ENCODE peak calls at places on chromosomes 5 and 9, in five cellular contexts. L is HCT116, I is K562, A is HepG2, Y is H1. Q is an unnamed sample.

GRCh38 chr5:150082889-150083288 is 3.5 kb downstream of the CSF1R start:
- DNase-seq in A (no peak), L (no peak), Y (no peak), I (no peak), Q (no peak)

GRCh38 chr5:1558945-1559344 is 35.2 kb upstream of the LPCAT1 start:
- DNase-seq in I (no peak), L (no peak), A (no peak), Y (no peak), Q (no peak)

GRCh38 chr9:29437515-29437914 is 1864.2 kb upstream of the C9orf72 start:
- DNase-seq in L (no peak), Y (no peak), I (no peak), A (no peak), Q (no peak)

GRCh38 chr5:468401-468800 is 25.4 kb downstream of the EXOC3 start:
- DNase-seq in Y (no peak), A (no peak), I (no peak), L (no peak), Q (no peak)

GRCh38 chr5:37665889-37666288 is 174.0 kb downstream of the GDNF start:
- DNase-seq in Y (no peak), A (no peak), L (peak), I (no peak), Q (no peak)

GRCh38 chr9:69809304-69809863 is 11.2 kb upstream of the CFAP95 start:
- DNase-seq in A (no peak), Y (peak), I (no peak), L (peak), Q (no peak)

GRCh38 chr5:18992264-18992663 is 995.7 kb downstream of the CDH18 start:
- DNase-seq in L (no peak), Y (no peak), I (no peak), A (no peak), Q (no peak)

GRCh38 chr5:151093476-151093889 is 12.6 kb upstream of the TNIP1 start:
- DNase-seq in A (no peak), I (no peak), Y (no peak), L (no peak), Q (no peak)

GRCh38 chr5:179870403-179870903 is 11.8 kb upstream of the MRNIP start:
- DNase-seq in A (peak), I (peak), L (no peak), Y (peak), Q (no peak)

GRCh38 chr5:97764700-97765099 is 581.7 kb upstream of the RIOK2 start:
- DNase-seq in Y (no peak), A (peak), L (no peak), I (no peak), Q (no peak)

DNA sequence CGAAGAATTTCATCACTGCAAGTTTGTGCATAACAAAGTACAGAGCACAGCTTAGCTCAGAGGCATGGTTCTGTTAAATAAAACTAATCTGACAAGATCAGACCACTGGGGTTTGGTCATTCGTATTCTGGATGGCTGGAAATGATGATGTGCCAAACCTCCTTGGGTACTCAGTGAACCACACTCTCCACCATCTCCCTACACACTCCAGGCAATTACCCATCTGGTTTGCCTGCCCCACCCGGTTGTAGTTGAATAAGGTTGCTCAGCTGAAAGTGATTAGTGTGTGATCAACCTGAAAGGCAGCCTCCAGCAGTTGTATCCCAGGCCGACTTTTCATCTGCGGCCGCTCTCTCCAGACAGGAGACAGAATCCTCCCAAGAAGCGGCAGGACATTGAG is 371.4 kb downstream of the TLE1 start:
- DNase-seq in L (no peak), A (no peak), Y (no peak), I (no peak), Q (no peak)
- TF ChIP-seq EZH2 in L (no peak), A (no peak), Y (no peak), I (no peak), Q (no peak)

DNA sequence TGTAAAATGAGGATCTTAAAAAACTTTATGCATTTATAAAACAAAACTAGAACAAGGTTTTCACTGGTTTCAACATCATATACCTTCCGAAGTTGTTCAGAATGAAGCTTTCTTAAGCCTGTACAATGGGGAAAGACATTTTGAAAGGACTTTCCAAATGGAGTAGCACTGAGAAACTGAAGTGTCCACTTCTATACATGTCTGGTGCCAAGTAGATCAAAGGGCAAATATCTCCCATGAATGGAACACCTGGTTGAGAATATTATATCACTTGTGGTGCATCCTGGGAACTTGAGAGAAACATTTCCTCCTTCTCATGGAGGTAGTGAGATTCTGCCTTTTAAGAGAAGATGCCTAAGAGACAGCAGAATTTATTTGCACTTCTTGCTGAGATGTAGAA is 182.1 kb upstream of the ACTBL2 start:
- DNase-seq in Y (no peak), L (no peak), I (no peak), A (no peak), Q (no peak)
- TF ChIP-seq SIN3A in Y (no peak), L (no peak), I (no peak), A (no peak), Q (no peak)

GRCh38 chr9:79976501-79977444 is 405.0 kb downstream of the TLE4 start:
- DNase-seq in I (no peak), L (no peak), A (no peak), Y (no peak), Q (no peak)
- TF ChIP-seq EZH2 in I (no peak), L (no peak), A (no peak), Y (no peak), Q (no peak)

GRCh38 chr9:4837768-4838546 is 45.2 kb downstream of the RCL1 start:
- DNase-seq in A (peak), Y (no peak), I (no peak), L (no peak), Q (no peak)
- TF ChIP-seq SIN3A in A (peak), Y (no peak), I (no peak), L (no peak), Q (no peak)

DNA sequence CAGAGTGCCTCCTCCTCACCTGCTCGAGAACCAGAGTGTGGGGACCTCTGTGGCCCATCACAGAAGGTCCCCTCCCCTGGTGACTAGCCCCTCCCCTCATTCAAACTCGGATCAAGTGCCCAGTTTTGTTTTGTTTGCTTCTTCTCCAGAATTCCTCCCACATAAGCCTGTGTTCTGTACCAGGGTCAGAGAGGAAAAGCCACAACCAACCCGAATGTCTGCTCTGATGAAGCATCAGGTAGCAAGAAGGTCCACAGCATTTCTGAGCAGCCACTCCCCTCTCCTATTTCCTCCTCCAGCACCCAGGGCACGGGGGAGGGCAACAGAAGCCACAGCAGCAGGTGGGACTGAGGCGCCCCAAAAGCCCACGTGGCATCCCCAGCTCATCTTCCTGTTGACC is 58.2 kb downstream of the HSD17B3 start:
- DNase-seq in I (no peak), L (no peak), A (no peak), Y (no peak), Q (no peak)
- TF ChIP-seq EZH2 in I (no peak), L (no peak), A (no peak), Y (no peak), Q (no peak)

GRCh38 chr9:96441798-96442445 is 8.0 kb upstream of the HABP4 start:
- DNase-seq in Y (no peak), L (no peak), I (peak), A (peak), Q (no peak)
- TF ChIP-seq SIN3A in Y (no peak), L (no peak), I (no peak), A (no peak), Q (no peak)

GRCh38 chr5:73298251-73299016 is 125.4 kb downstream of the TMEM174 start:
- DNase-seq in Y (no peak), I (no peak), L (no peak), A (no peak), Q (no peak)
- TF ChIP-seq EZH2 in Y (peak), I (no peak), L (no peak), A (no peak), Q (no peak)

Q was measured in GM12878.